ENCODE peak calls at places on chromosome 10, in six cellular contexts. X is cardiac muscle cell, N is AG10803, W is AG04450, I is choroid plexus epithelial cell, E is astrocyte of the cerebellum. C is an unnamed sample.
A peak's percentile ranks its signal among the peaks of the same experiment; 100 is the strongest.

GRCh38 chr10:75660833-75661232 is 229.4 kb downstream of the LRMDA start:
- DNase-seq in X (no peak), I (no peak), N (peak; percentile 43), E (no peak), W (no peak), C (no peak)

GRCh38 chr10:26855186-26855585 is 5.6 kb downstream of the ABI1 start:
- DNase-seq in W (no peak), N (peak; percentile 33), E (no peak), X (no peak), I (no peak), C (no peak)

GRCh38 chr10:97333601-97334369 is 744 bp downstream of the FRAT2 start:
- DNase-seq in X (peak; percentile 52), W (no peak), I (peak; percentile 61), E (no peak), N (peak; percentile 32), C (no peak)

GRCh38 chr10:4514445-4515108 is 311.4 kb upstream of the AKR1E2 start:
- DNase-seq in N (no peak), E (no peak), I (no peak), W (no peak), X (no peak), C (no peak)

GRCh38 chr10:19499291-19499765 is 316.9 kb upstream of the PLXDC2 start:
- DNase-seq in W (no peak), I (no peak), X (no peak), E (no peak), N (no peak), C (no peak)

GRCh38 chr10:131655101-131655849 is 245.5 kb upstream of the PPP2R2D start:
- DNase-seq in W (no peak), I (no peak), X (peak; percentile 73), E (no peak), N (no peak), C (peak; percentile 16)

GRCh38 chr10:63267414-63268138 is 134.4 kb downstream of the NRBF2 start:
- DNase-seq in N (peak; percentile 89), W (peak; percentile 79), X (peak; percentile 65), E (peak; percentile 66), I (peak; percentile 92), C (no peak)

GRCh38 chr10:70255329-70256299 is 22.4 kb upstream of the PPA1 start:
- DNase-seq in W (no peak), E (no peak), X (no peak), N (peak; percentile 15), I (no peak), C (no peak)

GRCh38 chr10:122559228-122559627 is 1.3 kb upstream of the DMBT1 start:
- DNase-seq in W (no peak), N (no peak), X (no peak), E (no peak), I (no peak), C (no peak)

GRCh38 chr10:89204621-89205020 is 2.5 kb downstream of the CH25H start:
- DNase-seq in N (no peak), I (no peak), W (no peak), E (no peak), X (no peak), C (no peak)

GRCh38 chr10:91944880-91945630 is 21.5 kb downstream of the BTAF1 start:
- DNase-seq in I (peak; percentile 39), W (no peak), X (no peak), E (peak; percentile 8), N (peak; percentile 59), C (no peak)

GRCh38 chr10:48742891-48743845 is 58.5 kb downstream of the WDFY4 start:
- DNase-seq in W (no peak), E (no peak), I (no peak), X (no peak), N (no peak), C (no peak)

GRCh38 chr10:99234067-99234738 is 1.4 kb downstream of the HPSE2 start:
- DNase-seq in E (peak; percentile 15), X (peak; percentile 66), N (peak; percentile 53), I (peak; percentile 47), W (no peak), C (no peak)

GRCh38 chr10:95474228-95475002 is 86.8 kb downstream of the SORBS1 start:
- DNase-seq in N (peak; percentile 54), E (no peak), I (peak; percentile 87), X (no peak), W (no peak), C (no peak)

GRCh38 chr10:95476482-95477174 is 84.5 kb downstream of the SORBS1 start:
- DNase-seq in X (no peak), E (no peak), I (no peak), W (no peak), N (no peak), C (no peak)

GRCh38 chr10:95477175-95477520 is 84.0 kb downstream of the SORBS1 start:
- DNase-seq in N (no peak), W (no peak), E (no peak), X (no peak), I (no peak), C (no peak)

GRCh38 chr10:95475003-95475383 is 86.2 kb downstream of the SORBS1 start:
- DNase-seq in X (no peak), I (no peak), N (no peak), W (no peak), E (no peak), C (no peak)

GRCh38 chr10:95475827-95476481 is 85.2 kb downstream of the SORBS1 start:
- DNase-seq in W (no peak), X (no peak), I (no peak), E (no peak), N (no peak), C (no peak)
- H3K4me3 ChIP-seq in W (no peak overlapping the region), X (no peak overlapping the region), I (no peak overlapping the region), E (no peak overlapping the region), N (no peak overlapping the region), C (no peak overlapping the region)

DNA sequence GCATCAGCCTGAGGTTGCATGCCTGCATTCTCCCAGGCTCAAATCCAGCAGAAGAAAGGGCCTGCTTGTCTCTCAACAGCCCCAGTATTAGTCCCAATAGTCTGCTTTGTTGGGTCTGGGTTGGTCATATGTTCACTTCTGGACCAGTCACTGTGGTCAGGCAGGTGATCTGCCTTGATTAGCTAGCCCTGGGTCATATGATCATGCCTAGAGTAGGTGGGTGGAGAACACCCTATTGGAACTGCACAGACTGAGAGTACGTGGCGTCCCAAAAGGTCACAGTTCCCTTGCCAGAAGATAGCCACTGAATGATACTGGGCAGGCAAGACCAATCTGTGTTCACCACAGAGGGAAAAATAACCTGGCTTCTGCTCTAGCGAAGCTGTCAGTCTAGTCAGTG is 80.1 kb downstream of the SH2D4B start:
- DNase-seq in E (no peak), X (no peak), I (no peak), W (no peak), N (no peak), C (no peak)
- TF ChIP-seq CTCF in E (no peak), X (no peak), I (no peak), W (no peak), N (no peak), C (no peak)

DNA sequence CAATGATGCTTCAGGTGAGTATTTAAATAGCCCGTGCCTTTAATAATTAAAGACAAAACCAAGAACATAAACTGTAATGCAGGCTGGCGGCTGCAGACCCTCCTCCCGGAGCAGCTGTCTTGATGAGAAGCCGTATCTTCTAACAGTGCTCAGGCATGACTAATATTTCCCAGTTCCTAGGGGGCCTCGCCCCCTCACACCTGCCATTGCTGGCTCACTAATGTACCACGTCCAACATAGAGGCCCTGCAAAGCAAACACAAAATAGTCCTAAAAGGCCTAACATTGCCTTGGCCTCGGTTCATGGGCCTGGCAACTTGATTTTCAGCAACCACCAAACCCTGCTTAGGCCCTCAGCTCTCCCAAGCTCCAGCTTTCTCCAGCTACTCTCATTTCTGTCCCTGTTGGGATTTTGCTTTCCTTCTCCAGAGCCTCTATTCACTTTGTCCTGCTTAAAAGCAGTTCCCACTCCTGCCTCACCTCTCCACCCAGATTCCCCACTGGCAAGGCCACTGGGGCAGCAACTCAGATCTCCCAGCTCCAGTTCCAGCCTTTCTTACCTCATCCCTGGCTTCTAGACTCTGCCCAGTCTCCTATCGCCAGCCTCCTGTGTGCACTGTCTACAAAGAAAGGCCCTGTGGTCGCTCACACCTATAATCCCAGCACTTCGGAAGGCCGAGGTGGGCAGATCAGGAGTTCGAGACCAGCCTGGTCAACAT is 16.2 kb downstream of the SORBS1 start:
- DNase-seq in E (no peak), X (no peak), I (no peak), N (no peak), W (no peak), C (no peak)
- H3K4me3 ChIP-seq in E (no peak overlapping the region), X (no peak overlapping the region), I (no peak overlapping the region), N (no peak overlapping the region), W (no peak overlapping the region), C (no peak overlapping the region)

DNA sequence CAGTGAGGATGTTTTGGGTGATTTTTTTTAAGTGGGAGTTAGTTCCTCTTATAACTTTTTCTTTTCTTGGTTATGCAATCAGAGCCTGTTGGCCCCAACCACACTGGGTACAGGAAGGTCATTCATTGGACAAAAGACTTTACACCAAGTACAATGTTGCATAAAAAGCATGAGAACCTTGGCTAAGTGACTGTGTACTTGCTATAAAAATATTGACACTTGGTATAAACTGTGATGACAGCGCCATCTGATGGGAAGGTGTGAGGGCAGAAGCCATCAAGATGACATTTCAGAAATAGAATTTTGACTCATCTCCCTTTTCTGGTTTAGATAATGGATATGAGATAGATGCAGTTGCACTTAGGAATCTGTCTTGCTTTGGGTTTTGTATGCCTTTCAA is 126.4 kb upstream of the CCDC6 start:
- DNase-seq in X (peak; percentile 7), W (no peak), E (peak; percentile 24), N (peak; percentile 41), I (peak; percentile 71), C (peak; percentile 29)
- TF ChIP-seq CTCF in X (peak; percentile 43), W (peak; percentile 50), E (peak; percentile 59), N (peak; percentile 54), I (peak; percentile 61), C (peak; percentile 75)

DNA sequence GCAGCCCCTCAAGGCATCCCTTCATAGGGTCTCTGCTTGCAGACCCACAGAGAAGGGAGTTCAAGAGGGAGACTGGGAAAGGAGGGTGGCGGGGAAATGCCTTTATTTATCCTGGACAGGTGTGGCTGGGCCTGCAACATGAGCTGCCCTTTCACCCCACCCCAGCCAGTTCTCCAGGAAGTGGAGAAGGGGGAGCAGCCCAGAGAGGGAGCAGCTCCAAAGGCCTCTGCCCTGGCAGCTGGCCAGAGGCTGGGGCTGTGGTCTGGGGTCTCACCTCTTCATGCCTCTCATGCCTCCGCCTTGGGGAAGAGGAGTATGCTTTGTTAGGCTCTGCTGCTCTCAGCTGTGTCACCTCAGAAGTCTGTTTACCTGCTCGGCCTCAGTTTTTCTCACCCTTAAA is 3.1 kb downstream of the LDB3 start:
- DNase-seq in N (no peak), E (no peak), I (no peak), W (no peak), X (no peak), C (no peak)
- H3K4me3 ChIP-seq in N (no peak overlapping the region), E (no peak overlapping the region), I (no peak overlapping the region), W (no peak overlapping the region), X (peak overlapping the region; percentile 59), C (no peak overlapping the region)

DNA sequence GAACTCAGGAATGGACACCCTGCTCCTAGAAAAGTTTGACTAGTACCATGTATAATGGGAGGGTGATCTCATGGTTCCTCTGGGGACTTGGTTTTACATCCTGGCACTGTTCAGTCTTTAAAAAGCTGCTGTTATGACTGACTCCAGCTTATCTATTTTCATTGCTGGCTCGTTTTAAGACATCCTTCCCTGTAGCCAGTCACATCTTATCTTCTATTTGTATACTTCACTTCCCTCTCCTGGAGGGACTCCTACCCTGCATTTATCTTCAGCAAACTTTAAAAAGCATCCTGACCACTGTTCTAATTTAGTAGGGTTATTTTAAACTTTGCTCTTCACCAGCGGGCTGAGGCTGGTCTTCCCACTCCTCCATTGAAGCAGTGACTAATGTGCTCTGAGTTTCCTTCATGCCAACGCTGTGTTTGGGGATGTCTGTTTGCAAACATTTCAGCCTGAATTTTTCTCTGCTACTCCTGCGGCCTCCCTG is 72.9 kb upstream of the ARMC3 start:
- DNase-seq in N (no peak), I (peak; percentile 76), E (no peak), W (no peak), X (peak; percentile 39), C (no peak)
- TF ChIP-seq CTCF in N (peak; percentile 5), I (peak; percentile 49), E (no peak), W (peak; percentile 29), X (peak; percentile 40), C (no peak)